ENCODE peak calls at places on chromosome 9, in nine cellular contexts. J, B, V, D, O, Y, G, E and S are unnamed samples.

GRCh38 chr9:82949203-82949602 is 113.7 kb downstream of the RASEF start:
- DNase-seq in J (no peak), B (no peak), V (no peak), D (no peak), O (no peak), Y (no peak), G (no peak), E (no peak), S (no peak)

GRCh38 chr9:71079451-71079850 is 42.0 kb downstream of the TRPM3 start:
- DNase-seq in J (peak; percentile 18), B (no peak), V (no peak), D (no peak), O (no peak), Y (peak; percentile 73), G (no peak), E (no peak), S (no peak)

GRCh38 chr9:101354143-101354764 is 30.6 kb downstream of the BAAT start:
- DNase-seq in J (no peak), B (no peak), V (no peak), D (peak; percentile 35), O (no peak), Y (no peak), G (no peak), E (no peak), S (no peak)

GRCh38 chr9:97911970-97912369 is 10.3 kb downstream of the TRMO start:
- DNase-seq in J (no peak), B (no peak), V (no peak), D (no peak), O (no peak), Y (no peak), G (no peak), E (no peak), S (no peak)

GRCh38 chr9:70924905-70925547 is 196.4 kb downstream of the TRPM3 start:
- DNase-seq in J (peak; percentile 92), B (peak; percentile 81), V (peak; percentile 13), D (peak; percentile 18), O (no peak), Y (peak; percentile 94), G (no peak), E (no peak), S (no peak)

GRCh38 chr9:104872959-104873850 is 54.8 kb downstream of the ABCA1 start:
- DNase-seq in J (peak; percentile 88), B (no peak), V (no peak), D (peak; percentile 43), O (no peak), Y (peak; percentile 95), G (peak; percentile 58), E (no peak), S (no peak)

GRCh38 chr9:68538200-68538599 is 2.5 kb downstream of the TMEM252 start:
- DNase-seq in J (no peak), B (no peak), V (no peak), D (no peak), O (no peak), Y (no peak), G (no peak), E (no peak), S (no peak)

GRCh38 chr9:126521976-126522590 is 91.6 kb upstream of the LMX1B start:
- DNase-seq in J (no peak), B (no peak), V (no peak), D (no peak), O (no peak), Y (no peak), G (no peak), E (no peak), S (no peak)

GRCh38 chr9:81969971-81970370 is 18.6 kb upstream of the SPATA31D1 start:
- DNase-seq in J (no peak), B (no peak), V (no peak), D (no peak), O (no peak), Y (peak; percentile 20), G (no peak), E (no peak), S (no peak)

GRCh38 chr9:138042146-138042545 is 164.6 kb downstream of the CACNA1B start:
- DNase-seq in J (no peak), B (no peak), V (no peak), D (no peak), O (no peak), Y (no peak), G (no peak), E (no peak), S (no peak)

GRCh38 chr9:127785023-127785932 is 556 bp upstream of the CDK9 start:
- DNase-seq in J (peak; percentile 87), B (peak; percentile 93), V (peak; percentile 88), D (peak; percentile 92), O (peak; percentile 92), Y (peak; percentile 71), G (peak; percentile 91), E (peak; percentile 95), S (peak; percentile 91)

GRCh38 chr9:82024931-82025330 is 36.4 kb downstream of the SPATA31D1 start:
- DNase-seq in J (no peak), B (no peak), V (no peak), D (no peak), O (no peak), Y (no peak), G (no peak), E (no peak), S (no peak)

GRCh38 chr9:136242248-136242647 is 3.4 kb downstream of the QSOX2 start:
- DNase-seq in J (no peak), B (no peak), V (no peak), D (no peak), O (no peak), Y (no peak), G (no peak), E (no peak), S (no peak)

GRCh38 chr9:136241540-136241939 is 4.1 kb downstream of the QSOX2 start:
- DNase-seq in J (no peak), B (no peak), V (no peak), D (no peak), O (no peak), Y (no peak), G (no peak), E (no peak), S (no peak)

GRCh38 chr9:136243631-136244030 is 2.0 kb downstream of the QSOX2 start:
- DNase-seq in J (no peak), B (no peak), V (no peak), D (no peak), O (no peak), Y (no peak), G (no peak), E (no peak), S (no peak)

GRCh38 chr9:136244116-136244775 is 1.4 kb downstream of the QSOX2 start:
- DNase-seq in J (no peak), B (no peak), V (peak; percentile 75), D (no peak), O (no peak), Y (no peak), G (no peak), E (no peak), S (no peak)

GRCh38 chr9:136242908-136243525 is 2.6 kb downstream of the QSOX2 start:
- DNase-seq in J (no peak), B (no peak), V (no peak), D (no peak), O (no peak), Y (no peak), G (no peak), E (no peak), S (no peak)
- TF ChIP-seq CTCF in J (no peak), B (peak; percentile 5), V (peak; percentile 2), D (peak; percentile 18), O (no peak), Y (no peak), G (no peak), E (no peak), S (peak; percentile 20)

GRCh38 chr9:132241840-132242620 is 80.2 kb downstream of the NTNG2 start:
- DNase-seq in J (peak; percentile 25), B (peak; percentile 61), V (peak; percentile 62), D (no peak), O (peak; percentile 41), Y (no peak), G (peak; percentile 54), E (peak; percentile 68), S (peak; percentile 48)
- TF ChIP-seq CTCF in J (no peak), B (no peak), V (no peak), D (no peak), O (no peak), Y (no peak), G (no peak), E (no peak), S (no peak)

GRCh38 chr9:38707885-38708640 is 11.9 kb downstream of the FAM240B start:
- DNase-seq in J (no peak), B (peak; percentile 49), V (peak; percentile 32), D (no peak), O (no peak), Y (no peak), G (no peak), E (no peak), S (no peak)
- TF ChIP-seq CTCF in J (peak; percentile 23), B (peak; percentile 55), V (peak; percentile 28), D (peak; percentile 39), O (no peak), Y (no peak), G (no peak), E (peak; percentile 18), S (no peak)

GRCh38 chr9:128901822-128902221 is 19.0 kb upstream of the PHYHD1 start:
- DNase-seq in J (no peak), B (no peak), V (no peak), D (no peak), O (no peak), Y (no peak), G (no peak), E (no peak), S (no peak)

GRCh38 chr9:128898845-128899565 is 17.1 kb downstream of the LRRC8A start:
- DNase-seq in J (no peak), B (no peak), V (no peak), D (no peak), O (no peak), Y (no peak), G (no peak), E (no peak), S (no peak)

GRCh38 chr9:128898382-128898781 is 16.4 kb downstream of the LRRC8A start:
- DNase-seq in J (no peak), B (no peak), V (no peak), D (no peak), O (no peak), Y (no peak), G (no peak), E (no peak), S (no peak)

GRCh38 chr9:128901379-128901778 is 19.4 kb upstream of the PHYHD1 start:
- DNase-seq in J (no peak), B (no peak), V (no peak), D (no peak), O (no peak), Y (no peak), G (no peak), E (no peak), S (no peak)

DNA sequence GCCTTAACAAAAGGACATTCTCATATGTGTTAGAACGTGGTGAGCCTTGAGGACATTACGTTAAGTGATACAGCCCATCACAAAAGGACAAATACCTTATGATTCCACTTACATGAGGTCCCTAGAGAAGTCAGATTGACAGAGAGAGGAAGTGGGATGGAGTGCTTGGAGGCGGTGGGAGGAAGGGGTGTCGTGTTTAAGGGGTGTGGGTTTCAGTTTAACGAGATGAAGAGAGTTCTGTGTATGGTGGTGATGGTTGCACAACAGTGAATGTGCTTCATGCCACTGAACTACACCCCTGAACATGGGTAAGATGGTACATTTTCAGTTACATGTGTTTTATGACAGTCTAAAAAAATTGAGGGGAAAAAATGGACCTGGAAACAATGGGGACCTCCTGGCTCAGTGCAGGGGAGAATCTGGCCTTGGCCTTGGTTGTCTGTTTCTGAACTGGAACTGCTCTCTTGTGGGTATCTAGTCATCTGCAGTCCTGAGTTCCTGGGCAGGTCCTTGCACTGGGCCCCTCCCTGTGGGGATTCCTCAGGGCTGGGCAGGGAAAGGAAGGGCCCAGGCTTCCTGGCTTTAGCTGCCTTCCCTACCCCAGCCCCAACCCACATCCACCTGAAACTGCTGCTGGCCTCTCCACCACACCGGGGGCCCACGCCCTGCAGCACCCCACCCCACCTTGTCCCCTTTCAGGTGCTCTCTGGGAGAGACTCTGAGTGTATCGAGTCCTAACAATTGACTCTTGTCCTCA is 17.8 kb downstream of the LRRC8A start:
- DNase-seq in J (no peak), B (no peak), V (peak; percentile 43), D (no peak), O (no peak), Y (no peak), G (no peak), E (no peak), S (no peak)
- TF ChIP-seq CTCF in J (no peak), B (no peak), V (no peak), D (no peak), O (no peak), Y (no peak), G (no peak), E (no peak), S (no peak)